ENCODE peak calls at places on chromosomes 7 and 10, in four cellular contexts. V is cardiac muscle cell, Q is neural progenitor cell, H is body of pancreas. G is an unnamed sample.

GRCh38 chr10:95559466-95559865 is 1.7 kb downstream of the SORBS1 start:
- DNase-seq in H (no peak), Q (peak; percentile 78), V (no peak), G (no peak)

GRCh38 chr10:11154809-11155208 is 137.1 kb downstream of the CELF2 start:
- DNase-seq in Q (peak; percentile 16), V (no peak), H (no peak), G (no peak)

GRCh38 chr7:104584620-104585019 is 256.2 kb downstream of the LHFPL3 start:
- DNase-seq in H (no peak), Q (no peak), V (no peak), G (no peak)

GRCh38 chr10:80705899-80706298 is 168.2 kb downstream of the SH2D4B start:
- DNase-seq in H (no peak), Q (no peak), V (no peak), G (no peak)

GRCh38 chr7:120023494-120024167 is 249.3 kb upstream of the KCND2 start:
- DNase-seq in Q (no peak), H (no peak), V (peak; percentile 33), G (no peak)

GRCh38 chr7:69723663-69724062 is 125.4 kb downstream of the AUTS2 start:
- DNase-seq in Q (no peak), H (no peak), V (no peak), G (no peak)

GRCh38 chr7:95772298-95772770 is at the start of gene DYNC1I1:
- DNase-seq in V (peak; percentile 72), H (peak; percentile 80), Q (peak; percentile 83), G (peak; percentile 87)

GRCh38 chr10:70492786-70493659 is 14.5 kb downstream of the PALD1 start:
- DNase-seq in H (no peak), Q (no peak), V (no peak), G (no peak)

GRCh38 chr7:148975896-148976295 is 52.4 kb downstream of the PDIA4 start:
- DNase-seq in Q (no peak), V (no peak), H (no peak), G (peak; percentile 21)

GRCh38 chr10:87862644-87863101 is 660 bp downstream of the KLLN start:
- DNase-seq in H (no peak), V (no peak), Q (peak; percentile 78), G (no peak)

GRCh38 chr10:73076361-73077183 is 20.1 kb downstream of the P4HA1 start:
- DNase-seq in Q (no peak), V (peak; percentile 93), H (peak; percentile 62), G (no peak)

DNA sequence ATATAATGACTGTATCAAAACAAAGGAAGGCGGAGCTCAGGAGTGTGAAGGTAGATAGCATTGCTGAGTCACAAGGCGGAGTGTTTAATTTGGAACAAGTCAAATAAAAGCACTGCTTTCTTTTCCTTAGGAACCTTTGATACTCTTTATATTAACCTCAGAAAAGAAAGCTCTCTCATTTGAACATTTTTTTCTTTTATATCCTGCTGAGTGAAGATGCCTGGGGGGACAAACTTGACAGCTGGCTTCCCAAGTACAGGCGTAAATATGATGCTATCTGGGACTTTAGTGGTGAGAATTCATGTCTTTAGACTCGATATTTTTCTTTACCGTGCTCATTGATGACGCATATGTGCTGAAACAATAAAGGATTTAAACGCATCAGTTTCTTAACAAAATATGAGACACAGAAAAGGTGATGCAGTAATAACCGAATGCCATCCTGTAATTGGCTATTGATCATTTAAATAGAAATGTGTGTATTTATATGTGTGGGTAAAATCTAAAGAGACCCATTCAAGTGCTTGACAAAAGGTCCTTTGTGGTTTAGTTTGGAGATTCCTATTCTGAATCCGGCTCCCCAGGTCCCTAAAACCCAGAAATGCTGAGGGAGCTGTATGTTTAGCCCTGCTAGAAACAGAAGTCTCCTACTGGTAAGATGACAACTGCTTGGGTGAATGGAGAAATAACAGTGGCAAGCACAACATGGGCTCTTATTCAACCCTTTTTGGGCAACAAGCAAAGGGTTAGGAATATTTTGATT is 102.7 kb downstream of the PRTFDC1 start:
- DNase-seq in V (no peak), Q (peak; percentile 38), H (peak; percentile 12), G (peak; percentile 19)
- H3K4me3 ChIP-seq in V (no peak overlapping the region), Q (no peak overlapping the region), H (no peak overlapping the region), G (no peak overlapping the region)

DNA sequence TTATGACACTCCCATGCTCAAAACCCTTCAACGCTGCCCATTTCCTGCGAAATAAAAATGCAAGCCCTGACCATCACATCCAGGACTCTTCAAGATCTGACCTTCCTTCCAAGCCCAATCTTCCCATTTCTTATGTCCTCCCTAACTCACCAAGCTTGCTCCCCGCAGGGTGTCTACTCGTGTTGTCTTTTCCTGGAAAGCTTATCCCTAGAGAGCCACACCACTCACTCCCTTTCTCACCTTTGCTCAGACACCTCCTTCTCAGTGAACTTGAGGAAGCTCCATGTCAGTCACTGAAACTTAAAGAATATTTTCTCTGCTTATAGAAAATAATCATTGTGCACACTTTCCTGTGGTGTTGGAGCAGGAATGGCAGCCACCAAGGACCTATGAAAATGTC is 54.4 kb upstream of the CACNB2 start:
- DNase-seq in V (no peak), H (no peak), Q (no peak), G (no peak)
- H3K27ac ChIP-seq in V (no peak overlapping the region), H (no peak overlapping the region), Q (no peak overlapping the region), G (no peak overlapping the region)

GRCh38 chr10:117168135-117168674 is 29.1 kb upstream of the KCNK18 start:
- DNase-seq in V (peak; percentile 60), H (peak; percentile 76), Q (peak; percentile 88), G (peak; percentile 47)

GRCh38 chr10:117165557-117166419 is 27.7 kb upstream of the VAX1 start:
- DNase-seq in Q (peak; percentile 92), V (peak; percentile 58), H (peak; percentile 59), G (peak; percentile 30)

GRCh38 chr10:117166420-117167345 is 28.6 kb upstream of the VAX1 start:
- DNase-seq in Q (no peak), H (no peak), V (no peak), G (no peak)

GRCh38 chr10:117168729-117169128 is 28.6 kb upstream of the KCNK18 start:
- DNase-seq in V (no peak), H (no peak), Q (peak; percentile 55), G (no peak)

DNA sequence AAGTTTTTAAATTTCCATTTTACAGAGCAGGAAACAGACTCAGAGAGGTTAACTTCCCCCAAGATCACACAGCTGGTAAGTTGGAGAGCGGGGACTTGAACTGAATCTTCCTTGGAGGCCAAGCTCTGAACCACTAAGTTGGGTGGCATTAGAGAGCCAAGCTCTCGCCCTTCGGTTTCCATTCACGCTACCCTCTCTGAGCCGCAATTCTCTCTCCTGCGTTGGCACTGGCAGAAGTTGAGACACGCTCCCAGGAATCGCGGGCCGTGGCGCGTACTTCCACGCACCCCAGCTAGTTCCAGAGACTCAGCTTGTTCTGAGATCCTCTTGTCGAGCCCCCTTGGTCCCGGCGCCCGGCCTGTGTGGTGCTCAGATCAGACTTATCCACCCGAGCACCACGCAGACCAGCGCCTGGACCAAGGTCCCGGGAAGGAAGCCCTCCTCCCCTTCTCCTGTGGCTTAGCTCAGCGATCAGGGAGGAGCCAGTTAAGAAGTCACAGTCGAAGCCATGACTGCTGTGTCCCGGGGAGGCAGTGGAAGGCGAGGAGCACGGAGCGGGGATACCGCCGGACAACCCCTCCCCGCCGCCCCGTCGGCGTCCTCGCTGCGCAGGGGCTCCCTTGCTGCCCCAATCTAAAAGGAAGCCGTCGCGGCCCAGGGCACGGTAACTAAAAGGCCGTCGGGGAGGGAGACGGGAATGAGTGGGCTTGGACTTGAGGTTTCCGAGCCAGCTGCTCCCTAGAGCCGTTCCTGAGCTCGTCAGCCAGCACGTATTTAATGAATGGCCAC is 29.5 kb upstream of the VAX1 start:
- DNase-seq in V (no peak), Q (peak; percentile 33), H (no peak), G (no peak)
- H3K4me3 ChIP-seq in V (peak overlapping the region; percentile 13), Q (peak overlapping the region; percentile 56), H (no peak overlapping the region), G (no peak overlapping the region)

DNA sequence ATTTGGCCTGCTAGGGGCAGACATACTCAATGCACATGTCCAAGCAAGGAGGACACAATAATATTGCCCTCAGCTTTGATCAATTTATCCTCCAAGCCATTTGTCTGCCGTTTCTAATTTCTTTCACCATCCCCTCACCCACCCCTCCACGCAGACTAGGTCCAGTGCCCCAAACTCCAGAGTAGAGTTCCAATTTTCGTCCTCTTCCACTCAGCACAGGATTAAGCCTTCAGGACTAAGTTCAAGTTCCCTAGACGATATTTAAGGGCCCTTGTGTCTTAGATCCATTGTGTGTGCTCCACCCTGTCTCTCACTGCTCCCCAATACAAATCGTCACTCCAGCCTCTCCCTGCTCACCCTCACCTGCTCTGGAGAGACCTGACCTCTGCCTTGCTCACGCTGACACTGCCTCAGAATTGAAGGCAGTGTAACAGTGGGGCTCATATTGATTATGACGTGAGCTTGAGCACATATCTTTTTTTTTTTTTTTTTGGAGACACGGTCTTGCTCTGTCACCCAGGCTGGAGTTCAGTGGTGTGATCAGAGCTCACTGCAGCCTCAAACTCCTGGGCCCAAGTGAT is 84.6 kb downstream of the TBXAS1 start:
- DNase-seq in H (no peak), Q (no peak), V (no peak), G (no peak)
- H3K27ac ChIP-seq in H (no peak overlapping the region), Q (no peak overlapping the region), V (no peak overlapping the region), G (no peak overlapping the region)